ENCODE peak calls at places on chromosomes 16 and 17, in six cellular contexts. One of them, this sample, is unnamed. For H3K4me1, the result is how much of the 10 kb centered on the place peaks cover.

GRCh38 chr16:70778901-70779309 is 22.1 kb downstream of the VAC14 start:
- DNase-seq in pancreas: peak
- DNase-seq in trophoblast cell: peak
- DNase-seq in transverse colon: peak
- DNase-seq in H9: peak
- DNase-seq in SJSA1: peak
- DNase-seq in this sample: peak

GRCh38 chr17:55513885-55514590 is 2.8 kb upstream of the SMIM36 start:
- DNase-seq in pancreas: peak
- DNase-seq in trophoblast cell: peak
- DNase-seq in transverse colon: peak
- DNase-seq in H9: peak
- DNase-seq in SJSA1: peak
- DNase-seq in this sample: peak

GRCh38 chr17:30920282-30920681 is 1.5 kb upstream of the ADAP2 start:
- DNase-seq in pancreas: no peak
- DNase-seq in trophoblast cell: no peak
- DNase-seq in transverse colon: no peak
- DNase-seq in H9: peak
- DNase-seq in SJSA1: no peak
- DNase-seq in this sample: no peak

GRCh38 chr17:48127371-48128051 is 19.9 kb downstream of the SNX11 start:
- DNase-seq in pancreas: no peak
- DNase-seq in trophoblast cell: peak
- DNase-seq in transverse colon: no peak
- DNase-seq in H9: no peak
- DNase-seq in SJSA1: no peak
- DNase-seq in this sample: peak

GRCh38 chr17:35044181-35044580 is 19.3 kb downstream of the RFFL start:
- DNase-seq in pancreas: no peak
- DNase-seq in trophoblast cell: no peak
- DNase-seq in transverse colon: no peak
- DNase-seq in H9: no peak
- DNase-seq in SJSA1: no peak
- DNase-seq in this sample: no peak

GRCh38 chr16:546909-547770 is 13.1 kb upstream of the PRR35 start:
- DNase-seq in pancreas: peak
- DNase-seq in trophoblast cell: peak
- DNase-seq in transverse colon: peak
- DNase-seq in H9: peak
- DNase-seq in SJSA1: no peak
- DNase-seq in this sample: no peak

GRCh38 chr17:57672205-57672632 is 72.9 kb downstream of the CCDC182 start:
- DNase-seq in pancreas: no peak
- DNase-seq in trophoblast cell: no peak
- DNase-seq in transverse colon: no peak
- DNase-seq in H9: no peak
- DNase-seq in SJSA1: peak
- DNase-seq in this sample: peak

GRCh38 chr17:59695943-59696681 is 11.1 kb downstream of the PTRH2 start:
- DNase-seq in pancreas: no peak
- DNase-seq in trophoblast cell: no peak
- DNase-seq in transverse colon: no peak
- DNase-seq in H9: no peak
- DNase-seq in SJSA1: no peak
- DNase-seq in this sample: no peak

GRCh38 chr17:1709971-1710806 is at the start of gene TLCD2:
- DNase-seq in pancreas: peak
- DNase-seq in trophoblast cell: peak
- DNase-seq in transverse colon: peak
- DNase-seq in H9: peak
- DNase-seq in SJSA1: peak
- DNase-seq in this sample: no peak

GRCh38 chr16:87461466-87461975 is 31.3 kb downstream of the ZCCHC14 start:
- DNase-seq in pancreas: peak
- DNase-seq in trophoblast cell: peak
- DNase-seq in transverse colon: peak
- DNase-seq in H9: peak
- DNase-seq in SJSA1: no peak
- DNase-seq in this sample: peak

GRCh38 chr17:82353484-82353883 is 5.6 kb upstream of the TEX19 start:
- DNase-seq in pancreas: no peak
- DNase-seq in trophoblast cell: no peak
- DNase-seq in transverse colon: no peak
- DNase-seq in H9: no peak
- DNase-seq in SJSA1: no peak
- DNase-seq in this sample: no peak

GRCh38 chr16:75589301-75589700 is 23.1 kb downstream of the GABARAPL2 start:
- DNase-seq in pancreas: no peak
- DNase-seq in trophoblast cell: no peak
- DNase-seq in transverse colon: no peak
- DNase-seq in H9: no peak
- DNase-seq in SJSA1: no peak
- DNase-seq in this sample: no peak

GRCh38 chr16:81609323-81609892 is 164.8 kb downstream of the CMIP start:
- DNase-seq in pancreas: no peak
- DNase-seq in trophoblast cell: no peak
- DNase-seq in transverse colon: no peak
- DNase-seq in H9: no peak
- DNase-seq in SJSA1: no peak
- DNase-seq in this sample: no peak
- H3K27ac ChIP-seq in pancreas: no peak
- H3K27ac ChIP-seq in trophoblast cell: peak
- H3K27ac ChIP-seq in transverse colon: peak
- H3K27ac ChIP-seq in H9: no peak
- H3K27ac ChIP-seq in SJSA1: no peak
- H3K27ac ChIP-seq in this sample: peak

DNA sequence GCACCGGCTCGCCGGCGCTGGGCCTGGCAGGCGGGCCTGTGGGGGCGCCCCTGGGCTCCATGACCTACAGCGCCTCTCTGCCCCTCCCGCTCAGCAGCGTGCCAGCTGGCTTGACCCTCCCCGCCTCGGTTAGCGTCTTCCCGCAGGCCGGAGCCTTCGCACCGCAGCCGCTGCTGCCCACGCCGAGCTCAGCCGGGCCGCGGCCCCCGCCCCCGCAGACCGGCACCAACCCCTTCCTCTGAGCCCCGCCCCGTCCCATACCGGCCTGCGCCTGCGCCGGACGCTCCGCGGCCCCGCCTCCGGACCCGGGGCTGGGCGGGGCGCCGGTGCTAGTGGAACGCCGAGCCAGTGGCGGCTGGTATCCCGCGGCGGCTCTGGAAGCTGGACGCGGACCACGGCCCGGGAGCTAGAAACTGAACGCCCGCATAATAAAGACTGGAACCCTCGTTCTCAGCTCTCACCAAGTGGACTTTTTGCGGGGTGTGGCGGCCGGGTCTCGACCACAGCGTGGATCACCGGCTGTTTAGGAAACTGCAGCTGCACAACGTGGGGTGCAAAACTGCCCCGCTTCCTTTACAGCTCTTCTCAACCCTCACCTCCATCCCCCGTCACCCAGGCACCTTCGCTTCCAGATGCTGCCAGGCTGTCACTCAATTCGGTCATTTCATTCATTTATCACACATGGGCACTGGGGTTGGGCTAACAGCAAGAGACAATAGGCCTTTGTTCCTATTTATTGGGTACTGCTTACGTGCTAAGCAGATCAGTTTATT is 4.9 kb upstream of the SPATA20 start:
- DNase-seq in pancreas: peak
- DNase-seq in trophoblast cell: peak
- DNase-seq in transverse colon: peak
- DNase-seq in H9: peak
- DNase-seq in SJSA1: peak
- DNase-seq in this sample: no peak
- H3K4me1 ChIP-seq in pancreas: under half
- H3K4me1 ChIP-seq in trophoblast cell: under half
- H3K4me1 ChIP-seq in transverse colon: under half
- H3K4me1 ChIP-seq in H9: under half
- H3K4me1 ChIP-seq in SJSA1: under half
- H3K4me1 ChIP-seq in this sample: under half

GRCh38 chr16:88569614-88569984 is 604 bp upstream of the ZC3H18 start:
- DNase-seq in pancreas: no peak
- DNase-seq in trophoblast cell: no peak
- DNase-seq in transverse colon: no peak
- DNase-seq in H9: no peak
- DNase-seq in SJSA1: no peak
- DNase-seq in this sample: peak
- H3K27ac ChIP-seq in pancreas: no peak
- H3K27ac ChIP-seq in trophoblast cell: no peak
- H3K27ac ChIP-seq in transverse colon: peak
- H3K27ac ChIP-seq in H9: no peak
- H3K27ac ChIP-seq in SJSA1: no peak
- H3K27ac ChIP-seq in this sample: no peak

GRCh38 chr17:77164483-77165030 is 23.8 kb downstream of the SEC14L1 start:
- DNase-seq in pancreas: no peak
- DNase-seq in trophoblast cell: no peak
- DNase-seq in transverse colon: no peak
- DNase-seq in H9: no peak
- DNase-seq in SJSA1: peak
- DNase-seq in this sample: no peak
- H3K4me1 ChIP-seq in pancreas: under half
- H3K4me1 ChIP-seq in trophoblast cell: under half
- H3K4me1 ChIP-seq in transverse colon: under half
- H3K4me1 ChIP-seq in H9: under half
- H3K4me1 ChIP-seq in SJSA1: half or more
- H3K4me1 ChIP-seq in this sample: under half

DNA sequence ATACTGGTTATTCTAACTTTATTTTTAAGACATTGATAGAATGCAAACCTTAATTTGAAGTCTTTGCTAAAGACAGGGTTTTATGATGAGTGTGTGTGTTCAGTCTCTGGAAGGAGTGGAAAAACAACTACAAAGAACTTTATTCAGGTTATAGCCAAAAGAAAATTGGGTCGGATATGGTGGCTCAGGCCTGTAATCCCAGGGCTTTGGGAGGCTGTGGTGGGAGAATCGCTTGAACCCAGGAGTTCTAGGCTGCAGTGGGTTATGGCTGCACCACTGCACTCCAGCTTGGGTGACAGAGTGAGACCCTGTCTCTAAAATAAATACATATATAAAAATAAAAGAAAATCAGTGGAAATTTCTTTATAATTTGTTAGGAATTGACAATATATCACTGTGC is 581.5 kb upstream of the CA10 start:
- DNase-seq in pancreas: no peak
- DNase-seq in trophoblast cell: no peak
- DNase-seq in transverse colon: no peak
- DNase-seq in H9: no peak
- DNase-seq in SJSA1: no peak
- DNase-seq in this sample: no peak
- H3K27ac ChIP-seq in pancreas: no peak
- H3K27ac ChIP-seq in trophoblast cell: no peak
- H3K27ac ChIP-seq in transverse colon: no peak
- H3K27ac ChIP-seq in H9: no peak
- H3K27ac ChIP-seq in SJSA1: no peak
- H3K27ac ChIP-seq in this sample: no peak

GRCh38 chr17:39197380-39198185 is at the start of gene CACNB1:
- DNase-seq in pancreas: peak
- DNase-seq in trophoblast cell: peak
- DNase-seq in transverse colon: peak
- DNase-seq in H9: peak
- DNase-seq in SJSA1: peak
- DNase-seq in this sample: no peak
- H3K4me1 ChIP-seq in pancreas: under half
- H3K4me1 ChIP-seq in trophoblast cell: under half
- H3K4me1 ChIP-seq in transverse colon: under half
- H3K4me1 ChIP-seq in H9: under half
- H3K4me1 ChIP-seq in SJSA1: under half
- H3K4me1 ChIP-seq in this sample: under half

GRCh38 chr16:23453338-23454052 is 506 bp upstream of the COG7 start:
- DNase-seq in pancreas: no peak
- DNase-seq in trophoblast cell: no peak
- DNase-seq in transverse colon: no peak
- DNase-seq in H9: no peak
- DNase-seq in SJSA1: no peak
- DNase-seq in this sample: no peak
- H3K27ac ChIP-seq in pancreas: no peak
- H3K27ac ChIP-seq in trophoblast cell: no peak
- H3K27ac ChIP-seq in transverse colon: peak
- H3K27ac ChIP-seq in H9: no peak
- H3K27ac ChIP-seq in SJSA1: peak
- H3K27ac ChIP-seq in this sample: no peak

GRCh38 chr16:4474192-4474961 is at the start of gene NMRAL1:
- DNase-seq in pancreas: peak
- DNase-seq in trophoblast cell: peak
- DNase-seq in transverse colon: peak
- DNase-seq in H9: peak
- DNase-seq in SJSA1: peak
- DNase-seq in this sample: peak

GRCh38 chr16:4471869-4472268 is 2.6 kb downstream of the NMRAL1 start:
- DNase-seq in pancreas: no peak
- DNase-seq in trophoblast cell: no peak
- DNase-seq in transverse colon: no peak
- DNase-seq in H9: no peak
- DNase-seq in SJSA1: no peak
- DNase-seq in this sample: no peak

GRCh38 chr16:4477966-4478365 is 1.8 kb downstream of the HMOX2 start:
- DNase-seq in pancreas: no peak
- DNase-seq in trophoblast cell: no peak
- DNase-seq in transverse colon: no peak
- DNase-seq in H9: no peak
- DNase-seq in SJSA1: no peak
- DNase-seq in this sample: peak

GRCh38 chr16:4472880-4473279 is 1.5 kb downstream of the NMRAL1 start:
- DNase-seq in pancreas: no peak
- DNase-seq in trophoblast cell: no peak
- DNase-seq in transverse colon: no peak
- DNase-seq in H9: no peak
- DNase-seq in SJSA1: no peak
- DNase-seq in this sample: no peak

GRCh38 chr16:4475880-4476790 is at the start of gene HMOX2:
- DNase-seq in pancreas: peak
- DNase-seq in trophoblast cell: peak
- DNase-seq in transverse colon: peak
- DNase-seq in H9: peak
- DNase-seq in SJSA1: peak
- DNase-seq in this sample: peak
- H3K4me1 ChIP-seq in pancreas: under half
- H3K4me1 ChIP-seq in trophoblast cell: under half
- H3K4me1 ChIP-seq in transverse colon: under half
- H3K4me1 ChIP-seq in H9: under half
- H3K4me1 ChIP-seq in SJSA1: under half
- H3K4me1 ChIP-seq in this sample: under half

This sample was measured in foreskin keratinocyte.